ENCODE peak calls at places on chromosomes 6 and 20, in nine cellular contexts. M, T, L, O, R, N, I, W and S are unnamed samples.

GRCh38 chr6:21527731-21528130 is 65.8 kb upstream of the SOX4 start:
- DNase-seq in M (no peak), T (no peak), L (peak; percentile 44), O (no peak), R (no peak), N (no peak), I (no peak), W (no peak), S (no peak)

GRCh38 chr6:35194390-35194789 is 19.4 kb upstream of the SCUBE3 start:
- DNase-seq in M (no peak), T (no peak), L (no peak), O (no peak), R (no peak), N (no peak), I (no peak), W (no peak), S (no peak)

GRCh38 chr6:151254451-151255081 is 14.8 kb downstream of the AKAP12 start:
- DNase-seq in M (no peak), T (no peak), L (no peak), O (peak; percentile 6), R (peak; percentile 75), N (no peak), I (no peak), W (no peak), S (no peak)

GRCh38 chr6:9520417-9521151 is 894.3 kb downstream of the TFAP2A start:
- DNase-seq in M (no peak), T (no peak), L (no peak), O (peak; percentile 65), R (peak; percentile 83), N (no peak), I (no peak), W (no peak), S (no peak)

GRCh38 chr20:52104546-52105044 is 87.0 kb downstream of the ZFP64 start:
- DNase-seq in M (no peak), T (no peak), L (peak; percentile 46), O (peak; percentile 11), R (no peak), N (no peak), I (no peak), W (no peak), S (no peak)

GRCh38 chr6:44627091-44627878 is 239.8 kb downstream of the CDC5L start:
- DNase-seq in M (peak; percentile 66), T (no peak), L (no peak), O (no peak), R (no peak), N (peak; percentile 32), I (no peak), W (no peak), S (peak; percentile 69)

GRCh38 chr6:127103482-127103881 is 15.0 kb upstream of the RSPO3 start:
- DNase-seq in M (no peak), T (no peak), L (no peak), O (no peak), R (no peak), N (no peak), I (no peak), W (no peak), S (no peak)

GRCh38 chr6:33314943-33315752 is 1.3 kb upstream of the TAPBP start:
- DNase-seq in M (peak; percentile 80), T (no peak), L (peak; percentile 35), O (peak; percentile 16), R (no peak), N (no peak), I (no peak), W (peak; percentile 74), S (peak; percentile 80)

GRCh38 chr6:38876470-38876869 is 161.4 kb downstream of the DNAH8 start:
- DNase-seq in M (no peak), T (no peak), L (no peak), O (no peak), R (no peak), N (peak; percentile 57), I (peak; percentile 8), W (no peak), S (no peak)

GRCh38 chr20:1618954-1619550 is 757 bp downstream of the SIRPB1 start:
- DNase-seq in M (no peak), T (no peak), L (no peak), O (no peak), R (no peak), N (no peak), I (no peak), W (no peak), S (no peak)

GRCh38 chr20:25389381-25389857 is 1.2 kb downstream of the ABHD12 start:
- DNase-seq in M (no peak), T (no peak), L (peak; percentile 75), O (peak; percentile 36), R (peak; percentile 45), N (no peak), I (no peak), W (no peak), S (no peak)